ENCODE peak calls at places on chromosomes 16 and 17, in seven cellular contexts. Y is BJ, X is stomach, N is ovary, S is breast epithelium, G is MG63, L is hepatocyte. Z is an unnamed sample. For H3K36me3, the result is how much of the 10 kb centered on the place peaks cover.

GRCh38 chr16:13332713-13333255 is 431.4 kb downstream of the SHISA9 start:
- DNase-seq in Y (no peak), G (no peak), S (no peak), X (no peak), L (no peak), N (no peak), Z (no peak)

GRCh38 chr16:28009586-28010373 is 53.7 kb downstream of the GSG1L start:
- DNase-seq in L (no peak), Y (no peak), N (no peak), S (no peak), X (no peak), G (no peak), Z (no peak)

GRCh38 chr17:21674242-21674731 is 18.0 kb upstream of the KCNJ18 start:
- DNase-seq in N (no peak), L (no peak), X (no peak), Y (no peak), G (no peak), S (no peak), Z (no peak)

GRCh38 chr17:76204277-76204676 is 36.0 kb downstream of the RNF157 start:
- DNase-seq in Y (peak), L (no peak), S (no peak), N (no peak), G (peak), X (no peak), Z (no peak)

GRCh38 chr16:28596840-28597691 is at the start of gene SULT1A2:
- DNase-seq in N (no peak), X (peak), Y (no peak), G (no peak), L (peak), S (peak), Z (no peak)

GRCh38 chr17:72063262-72063661 is 57.6 kb upstream of the SOX9 start:
- DNase-seq in N (no peak), X (no peak), S (no peak), Y (no peak), L (no peak), G (no peak), Z (no peak)

GRCh38 chr16:88368994-88369393 is 13.8 kb upstream of the ZNF469 start:
- DNase-seq in G (no peak), N (no peak), S (no peak), Y (no peak), L (no peak), X (no peak), Z (no peak)

GRCh38 chr16:63577891-63578290 is 1541.7 kb upstream of the CDH8 start:
- DNase-seq in N (no peak), L (no peak), X (no peak), G (no peak), Y (no peak), S (no peak), Z (no peak)

GRCh38 chr17:13647551-13647950 is 45.8 kb upstream of the HS3ST3A1 start:
- DNase-seq in S (no peak), N (no peak), L (no peak), X (no peak), G (no peak), Y (no peak), Z (no peak)

GRCh38 chr16:89472711-89473075 is 17.7 kb downstream of the ANKRD11 start:
- DNase-seq in S (no peak), N (no peak), L (no peak), G (no peak), Y (no peak), X (no peak), Z (no peak)

GRCh38 chr17:29012535-29012934 is 6.7 kb upstream of the SEZ6 start:
- DNase-seq in Y (no peak), G (no peak), L (no peak), N (no peak), S (no peak), X (no peak), Z (no peak)

GRCh38 chr17:29592850-29593545 is at the start of gene ANKRD13B:
- DNase-seq in G (peak), Y (no peak), L (peak), N (peak), X (no peak), S (no peak), Z (no peak)

GRCh38 chr17:6633263-6633662 is 7.2 kb downstream of the KIAA0753 start:
- DNase-seq in G (no peak), Y (no peak), S (no peak), N (no peak), L (no peak), X (no peak), Z (no peak)

GRCh38 chr17:27477050-27477647 is 20.9 kb downstream of the KSR1 start:
- DNase-seq in G (no peak), N (no peak), X (no peak), Y (no peak), L (no peak), S (no peak), Z (no peak)

DNA sequence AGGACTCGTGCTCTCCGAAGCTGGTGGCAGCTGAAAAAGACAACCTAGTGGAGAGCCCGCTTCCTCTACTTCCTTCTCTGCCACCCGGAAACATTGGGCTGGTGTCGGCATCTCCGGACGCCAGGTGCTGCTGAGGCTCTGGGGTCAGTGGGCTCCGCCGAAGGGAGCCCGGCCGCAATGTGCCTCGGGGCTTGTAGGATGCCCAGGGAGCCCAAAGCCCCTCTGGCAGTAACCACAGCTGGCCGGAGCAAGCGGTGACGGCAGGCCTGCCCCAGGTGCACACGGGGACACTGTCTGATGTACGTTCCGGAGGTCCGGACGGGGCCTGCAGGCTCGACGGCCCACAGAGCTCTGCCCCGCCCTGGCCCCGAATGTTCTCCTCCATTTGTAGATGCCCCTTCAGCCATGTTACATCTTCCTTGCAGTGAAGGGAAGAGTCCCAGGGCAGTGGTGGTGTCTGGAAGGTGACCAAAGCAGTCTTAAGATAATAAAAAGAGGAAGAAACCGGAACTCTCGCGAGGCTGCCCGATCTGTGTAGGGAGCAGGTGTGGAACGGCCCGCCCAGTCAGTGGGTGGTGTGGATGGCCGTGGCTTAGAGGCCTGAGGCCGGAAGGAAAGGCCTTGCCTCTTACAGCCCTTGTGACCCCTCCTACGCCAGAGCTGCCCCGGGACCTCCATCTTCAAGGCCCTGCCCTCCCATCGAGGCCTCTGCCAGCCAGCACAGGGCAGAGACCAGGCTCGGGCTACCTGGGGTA is 22.6 kb downstream of the NDUFAF8 start:
- DNase-seq in S (no peak), X (no peak), G (no peak), Y (no peak), N (no peak), L (no peak), Z (no peak)
- H3K36me3 ChIP-seq in S (under half), X (half or more), G (half or more), Y (under half), N (under half), L (under half), Z (under half)

DNA sequence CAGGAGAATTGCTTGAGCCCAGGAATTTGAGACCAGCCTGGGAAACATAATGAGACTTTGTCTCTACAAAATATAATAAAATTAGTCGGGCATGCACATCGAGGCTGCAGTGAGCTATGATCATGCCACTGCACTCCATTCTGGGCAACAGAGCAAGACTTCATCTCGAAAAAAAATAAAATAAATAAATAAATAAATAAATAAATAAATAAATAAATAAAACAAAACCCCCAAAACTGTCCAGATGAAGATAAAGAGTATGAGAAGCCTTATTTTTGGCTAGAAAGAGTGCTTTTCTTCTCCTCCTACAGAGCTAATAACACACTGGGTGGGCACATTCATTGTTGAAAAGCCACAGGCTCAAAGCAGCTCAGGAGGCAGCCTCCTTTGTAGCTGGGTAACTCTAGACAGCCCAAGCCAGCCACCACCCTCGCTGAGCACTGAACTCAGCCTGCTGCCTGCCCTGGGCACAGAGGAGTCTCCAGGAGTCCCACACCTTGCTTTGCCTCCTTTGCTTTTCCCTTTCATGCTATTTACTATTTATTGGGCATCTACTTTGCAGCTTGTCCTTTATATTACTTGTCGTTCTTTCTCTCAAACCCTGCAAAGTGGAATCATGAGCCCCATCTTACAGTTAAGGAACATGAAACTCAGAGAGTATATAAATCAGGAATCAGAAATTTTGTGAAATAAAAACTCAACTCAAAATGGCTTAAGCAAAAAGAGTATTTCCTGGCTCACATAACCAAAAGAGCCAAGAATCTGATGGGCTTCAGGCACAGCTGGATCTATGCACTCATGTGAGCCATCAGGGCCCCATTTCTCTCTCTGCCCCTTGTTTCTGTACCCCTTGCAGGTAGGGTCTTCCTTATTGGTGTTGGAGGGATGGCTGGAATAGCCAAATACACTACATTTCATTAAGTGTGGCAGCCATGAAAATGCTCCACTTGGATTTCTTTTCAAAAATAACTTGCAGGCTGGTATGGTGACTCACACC is 18.1 kb upstream of the C16orf87 start:
- DNase-seq in X (no peak), S (no peak), G (no peak), N (no peak), L (no peak), Y (no peak), Z (no peak)
- H3K36me3 ChIP-seq in X (under half), S (under half), G (under half), N (under half), L (under half), Y (under half), Z (under half)

DNA sequence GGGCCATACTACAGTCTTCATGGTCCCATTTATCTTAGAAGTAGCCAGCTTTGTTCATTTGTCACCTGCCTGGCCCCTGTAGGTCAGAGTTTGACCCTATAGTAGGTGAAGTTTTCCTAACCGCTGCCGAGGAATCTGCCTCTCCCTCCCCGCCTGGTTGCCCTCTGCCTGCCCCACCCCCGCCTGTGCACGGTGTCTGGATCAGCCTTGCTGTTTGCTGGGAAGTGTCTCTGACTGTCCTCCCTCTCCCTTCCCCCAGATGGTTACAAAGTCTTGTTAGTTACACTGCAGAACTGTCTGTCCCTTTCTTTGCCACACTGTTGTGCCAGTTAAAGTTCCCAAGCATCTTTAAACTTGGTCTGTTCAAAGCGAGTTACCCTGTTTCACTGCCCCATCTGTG is 5.7 kb downstream of the UBFD1 start:
- DNase-seq in Y (no peak), N (no peak), S (no peak), G (no peak), X (no peak), L (no peak), Z (no peak)
- H3K36me3 ChIP-seq in Y (under half), N (under half), S (under half), G (half or more), X (half or more), L (under half), Z (under half)

GRCh38 chr17:81054308-81054707 is 19.4 kb downstream of the BAIAP2 start:
- DNase-seq in G (no peak), N (no peak), L (no peak), Y (no peak), S (no peak), X (no peak), Z (no peak)

GRCh38 chr17:81056352-81056751 is 21.4 kb downstream of the BAIAP2 start:
- DNase-seq in Y (no peak), L (no peak), G (no peak), N (no peak), X (no peak), S (no peak), Z (no peak)

GRCh38 chr17:81053043-81053970 is 18.4 kb downstream of the BAIAP2 start:
- DNase-seq in L (no peak), S (no peak), G (no peak), N (no peak), Y (no peak), X (no peak), Z (no peak)

GRCh38 chr17:81057079-81057730 is 22.3 kb downstream of the BAIAP2 start:
- DNase-seq in G (no peak), L (peak), S (peak), N (no peak), Y (no peak), X (peak), Z (peak)

DNA sequence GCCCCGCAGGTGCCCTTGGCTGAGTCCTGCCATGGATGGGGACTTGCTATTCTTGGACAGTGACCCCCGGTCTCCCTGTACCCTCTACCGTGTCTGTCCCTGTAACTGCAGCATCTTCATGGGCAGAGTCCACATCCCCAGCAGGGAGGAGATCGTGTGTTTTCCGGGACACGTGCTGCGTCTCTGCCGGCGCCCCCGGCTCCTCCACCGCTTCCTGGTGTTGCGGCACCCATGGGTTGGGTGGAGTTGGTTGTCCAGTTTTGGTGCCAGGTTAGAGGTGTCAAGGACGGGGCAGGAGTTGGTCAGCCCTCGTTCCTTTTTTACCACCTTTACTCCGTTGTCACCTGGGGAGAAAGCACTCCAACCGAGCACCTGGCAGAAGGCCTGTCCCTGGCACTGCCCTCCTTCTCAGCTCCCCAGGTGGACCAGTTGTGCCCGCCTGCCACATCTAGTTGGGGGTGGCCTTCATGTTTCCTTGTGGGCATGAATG is 20.0 kb downstream of the BAIAP2 start:
- DNase-seq in Y (no peak), S (no peak), L (no peak), G (no peak), N (no peak), X (no peak), Z (no peak)
- H3K36me3 ChIP-seq in Y (under half), S (under half), L (under half), G (under half), N (under half), X (under half), Z (under half)

GRCh38 chr16:24753437-24753836 is 24.0 kb downstream of the TNRC6A start:
- DNase-seq in L (no peak), Y (no peak), N (no peak), G (no peak), X (no peak), S (no peak), Z (no peak)

GRCh38 chr16:24747425-24747824 is 18.0 kb downstream of the TNRC6A start:
- DNase-seq in X (no peak), N (no peak), L (no peak), S (no peak), G (no peak), Y (no peak), Z (no peak)

GRCh38 chr16:24745791-24746190 is 16.3 kb downstream of the TNRC6A start:
- DNase-seq in Y (no peak), X (no peak), L (no peak), S (no peak), G (no peak), N (no peak), Z (no peak)

DNA sequence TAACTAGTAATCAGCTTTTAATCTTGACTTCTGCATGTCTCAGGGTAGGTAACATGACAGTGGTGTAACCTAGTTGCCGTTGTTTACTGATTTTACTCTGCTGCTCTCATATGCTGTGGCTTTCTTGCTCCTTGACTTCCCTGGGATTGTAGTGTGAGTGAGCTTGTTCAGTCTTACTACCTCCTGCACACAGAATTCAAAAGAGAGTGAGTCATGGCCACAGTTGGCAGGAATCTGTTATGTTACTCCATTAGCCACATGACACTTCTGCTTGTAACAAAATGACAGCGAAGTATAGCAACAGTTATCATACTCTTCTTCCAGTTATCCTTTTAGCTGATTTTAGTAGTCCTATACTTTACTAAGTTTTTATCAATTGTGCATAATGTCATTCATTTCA is 18.8 kb downstream of the TNRC6A start:
- DNase-seq in Y (peak), X (no peak), N (peak), L (peak), S (peak), G (peak), Z (peak)
- H3K36me3 ChIP-seq in Y (under half), X (under half), N (under half), L (under half), S (under half), G (under half), Z (under half)

GRCh38 chr17:82948081-82948511 is 108.3 kb upstream of the ZNF750 start:
- DNase-seq in X (no peak), N (no peak), G (no peak), Y (no peak), L (no peak), S (no peak), Z (no peak)
- H3K36me3 ChIP-seq in X (under half), N (under half), G (half or more), Y (under half), L (under half), S (under half), Z (under half)